ENCODE peak calls at places on chromosomes 11 and 22, in seven cellular contexts. D is HCT116, Q is heart left ventricle, M is cardiac fibroblast, N is astrocyte of the cerebellum, K is GM23338, O is HFFc6. J is an unnamed sample.

GRCh38 chr11:100630898-100631297 is 56.2 kb upstream of the ARHGAP42 start:
- DNase-seq in Q (no peak), O (no peak), K (no peak), N (no peak), D (no peak), M (no peak), J (no peak)

GRCh38 chr11:1205987-1206331 is 16.9 kb upstream of the MUC5B start:
- DNase-seq in N (no peak), O (no peak), M (no peak), Q (no peak), K (no peak), D (no peak), J (no peak)

GRCh38 chr11:19589567-19590260 is 122.9 kb upstream of the NAV2 start:
- DNase-seq in Q (no peak), M (no peak), K (no peak), D (no peak), O (no peak), N (no peak), J (no peak)

GRCh38 chr11:88555018-88555828 is 217.7 kb upstream of the CTSC start:
- DNase-seq in K (no peak), Q (no peak), N (peak), D (peak), O (peak), M (peak), J (peak)

GRCh38 chr22:32661737-32662586 is 139.5 kb upstream of the TIMP3 start:
- DNase-seq in M (peak), D (no peak), O (peak), N (no peak), K (no peak), Q (no peak), J (peak)

GRCh38 chr22:20721409-20722218 is 52.3 kb upstream of the SERPIND1 start:
- DNase-seq in N (no peak), Q (no peak), K (no peak), M (no peak), D (no peak), O (no peak), J (no peak)

GRCh38 chr11:24900960-24901549 is 404.2 kb downstream of the LUZP2 start:
- DNase-seq in Q (no peak), D (no peak), N (no peak), O (no peak), K (no peak), M (no peak), J (no peak)

GRCh38 chr22:29587938-29588699 is 7.2 kb upstream of the NIPSNAP1 start:
- DNase-seq in M (peak), K (no peak), N (peak), D (no peak), O (peak), Q (no peak), J (peak)

GRCh38 chr11:134478611-134479010 is 66.6 kb upstream of the B3GAT1 start:
- DNase-seq in O (no peak), K (no peak), Q (no peak), M (no peak), D (no peak), N (no peak), J (no peak)

GRCh38 chr11:88042238-88043032 is 132.8 kb downstream of the RAB38 start:
- DNase-seq in N (no peak), M (no peak), Q (no peak), D (no peak), O (no peak), K (no peak), J (no peak)

GRCh38 chr22:28582806-28583205 is 96.8 kb downstream of the TTC28 start:
- DNase-seq in K (peak), Q (no peak), N (peak), M (peak), D (no peak), O (peak), J (peak)

GRCh38 chr11:9726313-9727022 is 62.6 kb downstream of the SWAP70 start:
- DNase-seq in D (peak), M (no peak), N (peak), Q (no peak), K (no peak), O (peak), J (no peak)

GRCh38 chr11:125621995-125622394 is 3.0 kb upstream of the CHEK1 start:
- DNase-seq in N (no peak), D (no peak), Q (no peak), M (peak), O (peak), K (no peak), J (no peak)

GRCh38 chr11:30358569-30358968 is 35.7 kb downstream of the ARL14EP start:
- DNase-seq in N (no peak), Q (peak), D (no peak), M (no peak), O (no peak), K (no peak), J (no peak)

GRCh38 chr11:96012086-96012824 is 88.3 kb upstream of the MTMR2 start:
- DNase-seq in M (peak), Q (no peak), O (peak), N (peak), D (peak), K (peak), J (peak)

GRCh38 chr11:118656563-118657165 is 22.8 kb downstream of the TREH start:
- DNase-seq in N (no peak), K (no peak), Q (no peak), M (no peak), O (no peak), D (no peak), J (no peak)

GRCh38 chr11:2813141-2813908 is 72.2 kb downstream of the CDKN1C start:
- DNase-seq in Q (no peak), D (no peak), O (no peak), M (peak), K (no peak), N (no peak), J (no peak)

GRCh38 chr11:69463892-69464620 is 17.4 kb upstream of the LINC01488 start:
- DNase-seq in K (no peak), O (no peak), M (no peak), N (no peak), D (no peak), Q (no peak), J (no peak)

GRCh38 chr22:30435674-30436126 is 10.1 kb downstream of the MTFP1 start:
- DNase-seq in K (no peak), O (no peak), N (no peak), Q (peak), D (peak), M (no peak), J (no peak)

GRCh38 chr11:106789406-106789805 is 228.9 kb downstream of the GUCY1A2 start:
- DNase-seq in N (no peak), D (no peak), M (no peak), Q (no peak), K (no peak), O (no peak), J (no peak)

GRCh38 chr11:11942668-11943067 is 65.8 kb downstream of the DKK3 start:
- DNase-seq in O (no peak), Q (no peak), M (no peak), K (no peak), N (no peak), D (no peak), J (no peak)

GRCh38 chr11:27317751-27318150 is 45.3 kb downstream of the CCDC34 start:
- DNase-seq in K (no peak), Q (no peak), D (peak), N (no peak), O (peak), M (peak), J (peak)

GRCh38 chr22:43420991-43421665 is 9.3 kb downstream of the MPPED1 start:
- DNase-seq in K (no peak), D (no peak), N (no peak), M (no peak), O (no peak), Q (no peak), J (no peak)

GRCh38 chr11:26297179-26297970 is 34.6 kb upstream of the ANO3 start:
- DNase-seq in M (peak), O (peak), Q (no peak), D (peak), K (peak), N (peak), J (no peak)

GRCh38 chr11:84396521-84396920 is 1110.4 kb upstream of the CCDC90B start:
- DNase-seq in N (no peak), K (peak), O (no peak), M (peak), D (no peak), Q (no peak), J (no peak)

GRCh38 chr11:24635588-24636290 is 138.9 kb downstream of the LUZP2 start:
- DNase-seq in Q (no peak), K (peak), O (no peak), M (no peak), N (no peak), D (no peak), J (no peak)

GRCh38 chr11:75423721-75424120 is 9.3 kb downstream of the KLHL35 start:
- DNase-seq in N (no peak), M (no peak), O (no peak), D (no peak), Q (no peak), K (no peak), J (no peak)

GRCh38 chr11:108912587-108912986 is 247.7 kb downstream of the DDX10 start:
- DNase-seq in K (no peak), O (peak), Q (no peak), N (no peak), D (no peak), M (peak), J (no peak)

GRCh38 chr11:14029415-14029814 is 66.9 kb downstream of the SPON1 start:
- DNase-seq in O (no peak), Q (no peak), D (no peak), M (peak), K (peak), N (no peak), J (no peak)

GRCh38 chr22:46810856-46811786 is 48.7 kb downstream of the TBC1D22A start:
- DNase-seq in O (no peak), M (no peak), N (no peak), D (no peak), K (no peak), Q (no peak), J (no peak)

GRCh38 chr11:88439356-88439755 is 101.8 kb upstream of the CTSC start:
- DNase-seq in N (no peak), D (no peak), Q (no peak), M (no peak), O (no peak), K (no peak), J (no peak)

GRCh38 chr11:72012897-72013721 is 14.4 kb downstream of the IL18BP start:
- DNase-seq in M (peak), Q (peak), O (no peak), N (peak), K (no peak), D (no peak), J (no peak)

GRCh38 chr11:43547900-43548381 is 132.6 kb upstream of the HSD17B12 start:
- DNase-seq in K (peak), Q (peak), M (peak), N (no peak), D (no peak), O (no peak), J (no peak)

GRCh38 chr11:125141686-125142535 is 22.6 kb upstream of the PKNOX2 start:
- DNase-seq in M (peak), D (no peak), K (peak), N (no peak), Q (peak), O (no peak), J (no peak)

DNA sequence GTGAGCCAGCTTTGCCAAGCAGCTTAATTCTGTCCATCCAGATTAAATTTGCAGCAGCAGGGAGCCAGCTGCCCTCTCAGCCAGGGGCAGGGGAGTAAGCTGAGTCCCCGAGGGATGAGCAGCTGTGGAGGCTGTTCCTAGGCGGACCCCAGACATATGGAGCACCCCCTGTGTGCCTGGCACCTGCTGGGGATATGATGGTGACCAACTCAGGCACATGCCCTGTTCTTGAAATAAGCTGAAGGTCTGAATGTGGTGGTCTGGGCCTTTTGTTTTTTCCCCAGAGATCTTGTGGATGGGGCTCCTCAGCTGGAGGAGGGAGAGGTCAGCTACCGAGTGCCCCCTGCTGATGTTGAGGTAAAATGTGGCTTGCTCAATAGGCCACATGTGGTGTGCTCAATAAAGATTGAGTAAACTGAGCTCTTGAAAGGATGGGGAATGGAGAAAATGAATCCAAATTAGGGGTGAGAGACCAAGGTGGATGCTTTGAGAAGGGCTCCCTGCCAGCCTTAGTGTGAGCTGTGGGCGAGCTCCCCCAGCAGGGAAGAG is 103.3 kb upstream of the NNMT start:
- DNase-seq in N (peak), O (no peak), D (no peak), M (no peak), Q (no peak), K (no peak), J (no peak)
- TF ChIP-seq CTCF in N (no peak), O (peak), D (no peak), M (no peak), Q (no peak), K (no peak), J (no peak)

GRCh38 chr22:50627914-50628542 is at the start of gene ARSA:
- DNase-seq in N (peak), M (peak), Q (peak), K (peak), O (peak), D (no peak), J (no peak)
- TF ChIP-seq CTCF in N (peak), M (peak), Q (peak), K (peak), O (peak), D (peak), J (peak)

GRCh38 chr22:19488884-19489843 is 9.4 kb downstream of the CDC45 start:
- DNase-seq in K (no peak), O (no peak), Q (no peak), D (no peak), N (no peak), M (peak), J (no peak)
- TF ChIP-seq CTCF in K (no peak), O (no peak), Q (no peak), D (no peak), N (peak), M (no peak), J (no peak)

GRCh38 chr11:117623831-117624271 is 173.2 kb downstream of the DSCAML1 start:
- DNase-seq in N (no peak), K (no peak), Q (no peak), D (no peak), O (no peak), M (no peak), J (no peak)

GRCh38 chr11:117618956-117619355 is 178.1 kb downstream of the DSCAML1 start:
- DNase-seq in Q (no peak), N (no peak), M (no peak), K (peak), D (no peak), O (no peak), J (no peak)

GRCh38 chr11:117620659-117621058 is 176.4 kb downstream of the DSCAML1 start:
- DNase-seq in M (no peak), O (no peak), N (no peak), D (no peak), Q (no peak), K (no peak), J (no peak)

GRCh38 chr11:117620131-117620530 is 176.9 kb downstream of the DSCAML1 start:
- DNase-seq in K (no peak), Q (no peak), O (no peak), D (no peak), N (no peak), M (no peak), J (no peak)

GRCh38 chr11:117621226-117621625 is 175.8 kb downstream of the DSCAML1 start:
- DNase-seq in M (peak), D (peak), O (peak), N (no peak), Q (no peak), K (peak), J (no peak)
- TF ChIP-seq CTCF in M (peak), D (peak), O (peak), N (peak), Q (peak), K (peak), J (peak)

DNA sequence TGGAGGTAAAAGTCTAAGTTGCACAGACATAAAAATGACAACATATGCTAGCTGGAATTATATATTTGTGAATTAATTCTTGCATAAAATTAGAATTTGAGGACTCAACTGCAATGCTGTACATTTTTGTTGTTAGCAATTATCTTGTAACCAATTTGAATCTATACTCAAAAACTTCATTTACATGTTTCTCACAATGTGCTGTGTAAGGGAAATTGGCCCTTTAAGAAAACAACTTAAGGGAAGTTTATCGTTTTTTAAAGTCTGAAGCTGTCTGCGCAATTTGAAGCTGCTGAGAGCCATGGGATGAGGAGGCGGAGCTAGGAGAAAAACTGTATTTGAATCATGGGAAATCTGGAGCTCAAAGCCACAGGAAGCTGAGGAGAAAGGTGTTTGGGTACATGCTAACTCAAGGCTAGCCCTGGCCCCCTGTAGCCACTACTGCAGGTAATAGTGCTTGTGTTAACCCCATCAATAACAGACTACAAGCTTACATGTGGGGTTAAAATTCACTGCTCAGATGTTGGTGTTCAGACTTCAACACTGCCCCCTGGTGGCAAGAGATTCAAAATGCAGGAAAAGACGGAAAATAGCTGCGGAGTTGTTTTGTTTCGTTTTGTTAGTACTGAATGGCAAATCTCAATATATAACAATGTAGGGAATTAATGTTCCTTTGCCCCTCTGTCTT is 126.1 kb downstream of the BRD1 start:
- DNase-seq in K (peak), M (no peak), Q (no peak), O (no peak), N (no peak), D (no peak), J (no peak)
- TF ChIP-seq CTCF in K (peak), M (peak), Q (no peak), O (peak), N (peak), D (no peak), J (peak)

DNA sequence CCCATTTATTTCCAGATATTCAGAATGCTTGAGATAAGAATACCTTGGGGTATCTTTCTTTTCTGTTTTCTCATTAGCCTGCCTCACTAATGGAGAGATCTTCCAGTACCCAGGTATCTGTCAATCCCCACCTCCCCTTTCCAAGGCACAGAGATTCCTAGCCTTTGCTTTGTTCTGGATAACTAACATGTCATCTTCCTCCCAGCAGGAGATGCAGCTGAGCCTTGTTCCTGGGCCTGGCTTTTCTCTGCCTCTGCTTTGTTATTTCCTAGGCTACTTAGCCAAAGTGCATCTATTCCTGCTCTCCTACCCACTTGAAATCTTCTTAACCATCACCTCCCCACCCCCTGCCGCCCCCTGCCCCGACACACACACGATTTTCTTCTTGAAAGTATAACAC is 297.1 kb downstream of the NELL1 start:
- DNase-seq in K (peak), O (no peak), N (no peak), Q (no peak), D (no peak), M (no peak), J (no peak)
- TF ChIP-seq CTCF in K (no peak), O (no peak), N (no peak), Q (no peak), D (no peak), M (no peak), J (no peak)

GRCh38 chr11:17646451-17647145 is 72.8 kb upstream of the MYOD1 start:
- DNase-seq in O (no peak), D (no peak), M (no peak), Q (no peak), K (no peak), N (no peak), J (no peak)

GRCh38 chr11:17643506-17644405 is 75.6 kb upstream of the MYOD1 start:
- DNase-seq in K (no peak), N (no peak), D (no peak), Q (no peak), M (no peak), O (no peak), J (no peak)

GRCh38 chr11:17642980-17643379 is 76.4 kb upstream of the MYOD1 start:
- DNase-seq in M (no peak), N (no peak), O (no peak), D (no peak), Q (no peak), K (no peak), J (no peak)

GRCh38 chr11:17642370-17642769 is 77.0 kb upstream of the MYOD1 start:
- DNase-seq in Q (no peak), N (no peak), D (no peak), M (no peak), O (no peak), K (no peak), J (peak)

DNA sequence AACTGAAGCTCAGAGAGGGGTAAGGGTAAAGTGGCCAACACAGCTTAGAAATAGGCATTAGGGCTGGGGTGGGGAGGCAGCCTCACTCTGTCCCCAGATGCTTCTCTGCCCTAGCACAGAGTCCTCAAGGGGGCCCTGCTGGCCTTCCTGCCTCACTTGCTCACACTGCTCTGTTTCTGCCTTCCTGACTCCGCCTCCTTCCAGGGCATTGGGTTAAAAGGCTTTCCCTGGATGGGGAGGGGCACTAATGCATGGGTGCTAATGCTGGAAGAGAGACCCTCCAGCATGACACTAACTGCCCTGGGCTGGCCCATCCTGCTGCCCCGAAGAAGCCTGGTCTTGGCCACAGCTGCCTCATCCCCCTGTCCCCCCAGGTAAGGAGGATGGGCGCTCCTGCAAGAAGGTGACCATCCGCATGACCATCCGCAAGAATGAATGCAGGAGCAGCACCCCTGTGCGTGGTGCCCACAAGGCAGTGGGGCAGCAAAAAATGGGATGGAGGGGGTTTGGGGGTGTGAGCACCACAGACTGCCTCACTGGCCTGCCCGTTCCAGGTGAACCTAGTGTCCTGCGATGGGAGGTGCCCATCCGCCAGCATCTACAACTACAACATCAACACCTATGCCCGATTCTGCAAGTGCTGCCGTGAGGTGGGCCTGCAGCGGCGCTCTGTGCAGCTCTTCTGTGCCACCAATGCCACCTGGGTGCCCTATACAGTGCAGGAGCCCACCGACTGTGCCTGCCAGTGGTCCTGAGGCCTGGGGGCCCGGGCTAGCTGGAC is 74.0 kb upstream of the MYOD1 start:
- DNase-seq in N (no peak), O (no peak), Q (no peak), M (no peak), D (no peak), K (peak), J (no peak)
- TF ChIP-seq CTCF in N (no peak), O (no peak), Q (no peak), M (no peak), D (no peak), K (no peak), J (no peak)

GRCh38 chr22:21726650-21727049 is 8.9 kb downstream of the YPEL1 start:
- DNase-seq in Q (no peak), D (peak), M (no peak), O (no peak), N (no peak), K (peak), J (no peak)
- TF ChIP-seq CTCF in Q (no peak), D (no peak), M (peak), O (peak), N (peak), K (peak), J (peak)

J was measured in HFF-Myc.